ENCODE peak calls at places on chromosome 5, in six cellular contexts. Q is left ventricle myocardium inferior; H is tibial nerve; L is stimulated activated CD4-positive, alpha-beta T cell treated with anti-CD3 and anti-CD28 coated beads, Interleukin-15, amount 100 ng/mL, for 1 hour; Y is EH; N is RPMI7951. O is an unnamed sample.

GRCh38 chr5:154829589-154830218 is 20.7 kb downstream of the FAXDC2 start:
- DNase-seq in L (peak), H (no peak), Y (peak), Q (no peak), N (peak), O (no peak)

GRCh38 chr5:172676914-172677475 is 35.9 kb downstream of the NEURL1B start:
- DNase-seq in L (no peak), Y (no peak), N (no peak), H (no peak), Q (no peak), O (no peak)

GRCh38 chr5:134371834-134372340 is 518 bp downstream of the UBE2B start:
- DNase-seq in Y (peak), Q (peak), N (peak), H (peak), L (peak), O (peak)

GRCh38 chr5:9440517-9440916 is 105.4 kb downstream of the SEMA5A start:
- DNase-seq in Q (no peak), N (peak), Y (peak), H (no peak), L (no peak), O (no peak)

GRCh38 chr5:132065351-132065937 is 5.0 kb downstream of the IL3 start:
- DNase-seq in Q (peak), H (peak), L (no peak), N (peak), Y (peak), O (no peak)

GRCh38 chr5:6601271-6601670 is 31.6 kb downstream of the NSUN2 start:
- DNase-seq in H (no peak), Q (no peak), N (no peak), L (no peak), Y (no peak), O (no peak)

GRCh38 chr5:107968998-107969397 is 298.3 kb upstream of the EFNA5 start:
- DNase-seq in N (no peak), Q (no peak), L (no peak), H (no peak), Y (peak), O (no peak)

GRCh38 chr5:62386824-62387223 is 16.9 kb downstream of the DIMT1 start:
- DNase-seq in N (no peak), H (no peak), Q (no peak), L (no peak), Y (no peak), O (no peak)

GRCh38 chr5:32168460-32169033 is 5.6 kb downstream of the GOLPH3 start:
- DNase-seq in Y (no peak), N (no peak), L (no peak), Q (no peak), H (no peak), O (no peak)

GRCh38 chr5:119524461-119524860 is 72.2 kb downstream of the HSD17B4 start:
- DNase-seq in Q (no peak), Y (no peak), H (no peak), L (no peak), N (no peak), O (no peak)

GRCh38 chr5:176743136-176743827 is 67.1 kb upstream of the UNC5A start:
- DNase-seq in H (no peak), Q (no peak), N (no peak), Y (no peak), L (no peak), O (no peak)

GRCh38 chr5:134948929-134949328 is 18.8 kb upstream of the CATSPER3 start:
- DNase-seq in H (peak), Q (no peak), N (peak), Y (peak), L (no peak), O (no peak)

GRCh38 chr5:87899109-87900100 is 369.2 kb downstream of the TMEM161B start:
- DNase-seq in Q (peak), L (no peak), H (peak), Y (no peak), N (peak), O (no peak)

GRCh38 chr5:10503997-10504761 is 59.7 kb upstream of the ANKRD33B start:
- DNase-seq in L (no peak), N (no peak), Q (no peak), Y (no peak), H (no peak), O (no peak)

GRCh38 chr5:112049738-112050137 is 292.7 kb upstream of the NREP start:
- DNase-seq in N (no peak), Q (no peak), H (no peak), Y (peak), L (no peak), O (no peak)